ENCODE peak calls at places on chromosome X, in seven cellular contexts. Z, W, Q, L, J, H and M are unnamed samples.

GRCh38 chrX:40663880-40664630 is 16.7 kb upstream of the CXorf38 start:
- DNase-seq in H (peak), J (no peak), Q (peak), Z (no peak), L (peak), W (no peak), M (no peak)

GRCh38 chrX:18981124-18981807 is 2.6 kb downstream of the PHKA2 start:
- DNase-seq in L (no peak), W (no peak), J (no peak), Q (no peak), Z (no peak), H (no peak), M (no peak)

GRCh38 chrX:45592067-45592466 is 391.4 kb upstream of the DIPK2B start:
- DNase-seq in Z (no peak), J (no peak), H (no peak), L (no peak), Q (peak), W (no peak), M (no peak)

GRCh38 chrX:130715299-130715698 is 187.7 kb downstream of the ENOX2 start:
- DNase-seq in W (peak), Q (peak), J (no peak), H (no peak), Z (no peak), L (no peak), M (no peak)

GRCh38 chrX:63585936-63586335 is 199.1 kb downstream of the ARHGEF9 start:
- DNase-seq in L (no peak), Z (no peak), J (no peak), H (no peak), W (no peak), Q (no peak), M (no peak)

GRCh38 chrX:1391707-1392375 is at the start of gene SLC25A6:
- DNase-seq in H (peak), W (peak), Q (peak), J (peak), L (peak), Z (peak), M (peak)

GRCh38 chrX:129825746-129826505 is 17.8 kb downstream of the ZDHHC9 start:
- DNase-seq in Z (no peak), Q (no peak), W (no peak), H (no peak), L (no peak), J (peak), M (no peak)

GRCh38 chrX:23332888-23333821 is 1.5 kb upstream of the PTCHD1 start:
- DNase-seq in J (no peak), W (no peak), Z (no peak), Q (no peak), L (peak), H (no peak), M (no peak)

GRCh38 chrX:38305971-38306370 is 21.3 kb downstream of the RPGR start:
- DNase-seq in Z (no peak), J (no peak), W (no peak), H (no peak), Q (no peak), L (no peak), M (no peak)

GRCh38 chrX:107324493-107325310 is 118.3 kb downstream of the DNAAF6 start:
- DNase-seq in Q (peak), Z (no peak), L (peak), W (peak), J (peak), H (peak), M (no peak)

GRCh38 chrX:143027262-143027661 is 1.5 kb downstream of the SPANXN4 start:
- DNase-seq in W (no peak), H (no peak), L (no peak), Q (no peak), J (no peak), Z (no peak), M (no peak)

GRCh38 chrX:1767026-1767425 is 152.2 kb downstream of the ASMT start:
- DNase-seq in W (no peak), H (no peak), L (peak), Z (no peak), J (no peak), Q (no peak), M (no peak)

GRCh38 chrX:66074920-66075879 is 35.3 kb upstream of the VSIG4 start:
- DNase-seq in Z (no peak), Q (no peak), H (no peak), W (no peak), L (no peak), J (no peak), M (peak)

GRCh38 chrX:53456254-53456653 is 22.1 kb upstream of the HSD17B10 start:
- DNase-seq in Z (no peak), J (no peak), L (no peak), W (peak), Q (peak), H (no peak), M (no peak)

GRCh38 chrX:71634366-71634765 is 16.1 kb upstream of the CXCR3 start:
- DNase-seq in J (no peak), Q (no peak), Z (no peak), W (no peak), L (no peak), H (no peak), M (no peak)

GRCh38 chrX:115564243-115564642 is 3.3 kb downstream of the PLS3 start:
- DNase-seq in L (no peak), Z (no peak), W (peak), Q (peak), J (no peak), H (no peak), M (no peak)

GRCh38 chrX:154307207-154307606 is 11.6 kb downstream of the TKTL1 start:
- DNase-seq in W (no peak), H (no peak), Q (no peak), L (no peak), J (no peak), Z (no peak), M (no peak)

GRCh38 chrX:78800694-78801093 is 53.2 kb downstream of the LPAR4 start:
- DNase-seq in W (no peak), L (no peak), Q (no peak), Z (no peak), J (no peak), H (no peak), M (no peak)

GRCh38 chrX:110396777-110397176 is 38.1 kb downstream of the RTL9 start:
- DNase-seq in Z (no peak), W (no peak), Q (no peak), J (no peak), L (no peak), H (no peak), M (no peak)

GRCh38 chrX:52031371-52031770 is 37.6 kb downstream of the MAGED4B start:
- DNase-seq in W (no peak), L (no peak), Q (no peak), Z (no peak), J (no peak), H (no peak), M (no peak)

GRCh38 chrX:15405846-15406245 is 21.6 kb upstream of the VEGFD start:
- DNase-seq in H (no peak), L (no peak), Q (no peak), Z (no peak), J (no peak), W (no peak), M (no peak)

GRCh38 chrX:150282953-150283352 is 80.2 kb upstream of the MAMLD1 start:
- DNase-seq in H (no peak), W (no peak), J (no peak), L (no peak), Z (no peak), Q (no peak), M (no peak)

GRCh38 chrX:53223955-53224859 is 800 bp downstream of the KDM5C start:
- DNase-seq in H (peak), J (no peak), W (peak), Q (peak), Z (peak), L (peak), M (no peak)

GRCh38 chrX:133970021-133970550 is 15.3 kb downstream of the GPC3 start:
- DNase-seq in L (peak), Z (no peak), H (no peak), Q (no peak), W (no peak), J (no peak), M (no peak)

GRCh38 chrX:18676470-18676869 is 4.6 kb upstream of the RS1 start:
- DNase-seq in Q (peak), L (peak), Z (no peak), H (peak), J (no peak), W (no peak), M (no peak)

GRCh38 chrX:14697453-14697852 is 168.1 kb downstream of the GLRA2 start:
- DNase-seq in L (peak), Z (peak), J (peak), Q (no peak), H (peak), W (peak), M (peak)

GRCh38 chrX:138082881-138083280 is 517.0 kb downstream of the ZIC3 start:
- DNase-seq in J (no peak), W (no peak), Q (no peak), Z (no peak), H (no peak), L (no peak), M (no peak)

GRCh38 chrX:107429090-107429489 is 20.4 kb upstream of the FRMPD3 start:
- DNase-seq in Q (peak), H (no peak), J (peak), W (no peak), L (peak), Z (no peak), M (peak)

GRCh38 chrX:52341493-52341892 is 27.3 kb upstream of the XAGE2 start:
- DNase-seq in J (no peak), H (no peak), Z (peak), W (peak), Q (no peak), L (no peak), M (no peak)

GRCh38 chrX:118116308-118117068 is at the start of gene KLHL13:
- DNase-seq in J (no peak), W (peak), Z (no peak), Q (peak), L (peak), H (peak), M (no peak)

GRCh38 chrX:27548624-27549023 is 41.5 kb upstream of the DCAF8L2 start:
- DNase-seq in Z (no peak), J (no peak), Q (no peak), H (no peak), L (no peak), W (no peak), M (no peak)

GRCh38 chrX:77743720-77744119 is 42.3 kb downstream of the ATRX start:
- DNase-seq in H (no peak), Z (no peak), Q (peak), J (peak), L (no peak), W (no peak), M (no peak)

GRCh38 chrX:40099046-40099968 is 1.5 kb upstream of the BCOR start:
- DNase-seq in Q (no peak), J (peak), Z (no peak), L (peak), H (peak), W (no peak), M (peak)

GRCh38 chrX:101062171-101062570 is 10.3 kb upstream of the TRMT2B start:
- DNase-seq in W (no peak), Z (no peak), H (no peak), L (no peak), Q (peak), J (no peak), M (no peak)

GRCh38 chrX:154028502-154029184 is 8.9 kb upstream of the IRAK1 start:
- DNase-seq in Q (no peak), L (no peak), W (no peak), J (no peak), H (no peak), Z (no peak), M (no peak)

GRCh38 chrX:129824620-129825019 is 19.1 kb downstream of the ZDHHC9 start:
- DNase-seq in L (no peak), Q (no peak), Z (no peak), J (no peak), H (no peak), W (no peak), M (no peak)

GRCh38 chrX:15468036-15468435 is 25.1 kb downstream of the PIR start:
- DNase-seq in Q (peak), J (no peak), W (peak), H (peak), L (peak), Z (no peak), M (no peak)

GRCh38 chrX:19683817-19684216 is 168.5 kb upstream of the MAP3K15 start:
- DNase-seq in H (no peak), Q (no peak), L (no peak), Z (no peak), J (no peak), W (no peak), M (peak)

GRCh38 chrX:3820170-3820569 is 106.7 kb upstream of the PRKX start:
- DNase-seq in J (no peak), W (peak), Z (no peak), Q (peak), L (no peak), H (no peak), M (no peak)

GRCh38 chrX:4932790-4933189 is 1219.3 kb upstream of the PRKX start:
- DNase-seq in Z (no peak), J (no peak), H (no peak), Q (no peak), W (peak), L (no peak), M (no peak)

DNA sequence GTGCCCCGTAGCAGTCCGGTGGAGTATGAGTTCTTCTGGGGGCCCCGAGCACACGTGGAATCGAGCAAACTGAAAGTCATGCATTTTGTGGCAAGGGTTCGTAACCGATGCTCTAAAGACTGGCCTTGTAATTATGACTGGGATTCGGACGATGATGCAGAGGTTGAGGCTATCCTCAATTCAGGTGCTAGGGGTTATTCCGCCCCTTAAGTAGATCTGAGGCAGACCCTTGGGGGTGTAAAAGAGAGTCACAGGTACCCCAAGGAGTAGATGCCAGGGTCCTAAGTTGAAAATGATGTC is 848 bp downstream of the MAGEH1 start:
- DNase-seq in Q (no peak), L (no peak), W (no peak), Z (no peak), J (peak), H (peak), M (no peak)
- H3K9ac ChIP-seq in Q (peak), L (peak), W (no peak), Z (no peak), J (peak), H (peak), M (peak)

DNA sequence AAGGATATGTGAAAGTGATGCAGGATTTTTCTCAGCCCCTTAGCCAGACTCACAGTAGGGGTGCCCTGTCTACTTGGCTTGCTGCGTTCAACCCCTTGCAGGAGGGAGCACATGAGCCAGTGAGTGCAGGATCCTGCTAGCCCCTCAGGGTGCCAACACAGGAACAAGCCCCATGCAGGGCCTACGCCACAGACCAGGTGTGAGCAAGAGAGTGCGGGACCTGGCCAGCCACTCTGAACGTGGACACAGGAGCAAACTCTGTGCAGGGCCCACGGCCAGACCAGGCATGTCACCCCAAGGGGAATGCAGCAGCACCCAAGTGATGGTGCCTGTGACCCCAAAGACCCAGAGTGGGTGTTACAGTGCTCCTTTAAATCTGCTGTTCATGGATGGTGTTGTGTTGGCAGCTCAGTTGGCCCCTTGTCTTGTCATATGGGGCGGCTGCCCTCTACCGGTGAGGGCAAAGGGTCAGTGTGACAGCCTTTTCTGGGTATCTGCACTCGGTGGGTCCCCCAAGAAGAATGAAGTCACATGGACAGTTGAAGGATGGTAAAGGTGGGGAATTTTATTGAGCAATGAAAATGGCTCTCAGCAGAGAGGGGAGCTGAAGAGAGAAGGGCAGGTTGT is 188.4 kb upstream of the MAOA start:
- DNase-seq in J (no peak), H (peak), Q (no peak), W (no peak), Z (no peak), L (peak), M (no peak)
- TF ChIP-seq CTCF in J (no peak), H (peak), Q (no peak), W (peak), Z (no peak), L (peak), M (no peak)

GRCh38 chrX:42804524-42804923 is 26.6 kb upstream of the PPP1R2C start:
- DNase-seq in W (no peak), L (peak), H (no peak), Z (no peak), J (no peak), Q (no peak), M (no peak)
- H2AFZ ChIP-seq in W (no peak), L (peak), H (no peak), Z (no peak), J (no peak), Q (no peak), M (no peak)

DNA sequence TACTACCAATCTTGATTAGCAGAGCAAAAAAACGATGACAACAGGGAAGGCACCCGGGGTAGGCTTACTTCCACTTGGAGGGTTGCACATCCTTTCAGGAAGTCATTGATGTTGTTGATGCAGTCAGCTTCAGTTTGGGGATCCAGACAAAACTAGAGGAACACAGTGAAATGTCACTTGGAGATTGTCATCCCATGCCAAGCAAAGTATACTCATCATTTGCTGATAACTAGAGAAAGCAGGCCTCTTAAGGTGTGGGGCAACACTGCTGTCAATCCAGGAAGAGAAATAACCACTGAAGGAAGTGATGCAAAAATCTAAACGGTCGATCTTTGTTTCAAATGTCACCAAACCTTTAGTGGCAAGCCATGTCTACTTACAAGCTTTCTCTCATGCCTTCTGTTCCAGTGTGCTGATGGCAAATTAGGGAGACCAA is 1.4 kb downstream of the ARHGEF6 start:
- DNase-seq in Z (no peak), W (no peak), Q (no peak), L (no peak), H (no peak), J (peak), M (peak)
- H3K9ac ChIP-seq in Z (no peak), W (no peak), Q (no peak), L (no peak), H (no peak), J (peak), M (peak)

GRCh38 chrX:119698835-119699234 is 5.9 kb upstream of the SEPTIN6 start:
- DNase-seq in Q (peak), L (peak), W (peak), Z (peak), H (peak), J (peak), M (no peak)
- TF ChIP-seq CTCF in Q (peak), L (peak), W (peak), Z (peak), H (peak), J (peak), M (peak)

GRCh38 chrX:70231666-70232065 is 2.8 kb upstream of the AWAT1 start:
- DNase-seq in W (no peak), Q (no peak), L (no peak), H (peak), J (no peak), Z (no peak), M (no peak)
- H2AFZ ChIP-seq in W (no peak), Q (no peak), L (no peak), H (peak), J (no peak), Z (no peak), M (no peak)

GRCh38 chrX:68827848-68828562 is 816 bp upstream of the EFNB1 start:
- DNase-seq in J (peak), W (peak), Z (peak), Q (peak), L (peak), H (peak), M (peak)

GRCh38 chrX:68828740-68829593 is at the start of gene EFNB1:
- DNase-seq in H (peak), Q (peak), L (peak), Z (peak), J (peak), W (peak), M (peak)

GRCh38 chrX:68831405-68832100 is 2.7 kb downstream of the EFNB1 start:
- DNase-seq in L (no peak), Q (peak), W (no peak), J (no peak), H (no peak), Z (no peak), M (no peak)

GRCh38 chrX:68830486-68831404 is 1.9 kb downstream of the EFNB1 start:
- DNase-seq in Q (no peak), W (no peak), H (no peak), Z (no peak), L (no peak), J (no peak), M (no peak)

GRCh38 chrX:68829594-68830485 is 1.0 kb downstream of the EFNB1 start:
- DNase-seq in Z (no peak), W (no peak), H (peak), L (peak), J (no peak), Q (peak), M (no peak)
- H3K9ac ChIP-seq in Z (peak), W (peak), H (no peak), L (peak), J (peak), Q (peak), M (peak)

GRCh38 chrX:10190367-10190766 is 33.6 kb downstream of the CLCN4 start:
- DNase-seq in W (peak), H (peak), L (peak), J (peak), Z (peak), Q (peak), M (peak)
- TF ChIP-seq CTCF in W (peak), H (peak), L (peak), J (peak), Z (peak), Q (peak), M (peak)